ENCODE peak calls at places on chromosome 16, in five cellular contexts. L is H9, Q is IMR-90, I is H1, A is neuronal stem cell. V is an unnamed sample.
A peak's percentile ranks its signal among the peaks of the same experiment; 100 is the strongest.

GRCh38 chr16:25135239-25135878 is 23.8 kb downstream of the LCMT1 start:
- DNase-seq in Q (peak; percentile 83), L (no peak), A (no peak), I (no peak), V (peak; percentile 54)

GRCh38 chr16:90057738-90058173 is 19.4 kb downstream of the PRDM7 start:
- DNase-seq in I (no peak), A (no peak), L (no peak), Q (peak; percentile 90), V (peak; percentile 82)

GRCh38 chr16:65601781-65602180 is 479.9 kb upstream of the CDH11 start:
- DNase-seq in I (no peak), L (no peak), Q (no peak), A (no peak), V (peak; percentile 14)

GRCh38 chr16:14378684-14379467 is 251.2 kb downstream of the PARN start:
- DNase-seq in A (no peak), I (no peak), Q (peak; percentile 58), L (no peak), V (no peak)

GRCh38 chr16:54273566-54273965 is 13.0 kb downstream of the IRX3 start:
- DNase-seq in Q (no peak), I (no peak), L (no peak), A (no peak), V (no peak)

GRCh38 chr16:66161942-66162341 is 204.5 kb upstream of the CDH5 start:
- DNase-seq in I (no peak), L (no peak), A (no peak), Q (no peak), V (no peak)

GRCh38 chr16:17275076-17275732 is 195.6 kb downstream of the XYLT1 start:
- DNase-seq in L (no peak), Q (no peak), A (no peak), I (no peak), V (no peak)

GRCh38 chr16:48311242-48311641 is 63.9 kb upstream of the ABCC11 start:
- DNase-seq in L (no peak), A (no peak), I (no peak), Q (no peak), V (no peak)

GRCh38 chr16:78543066-78543465 is 443.6 kb downstream of the WWOX start:
- DNase-seq in I (no peak), A (no peak), L (no peak), Q (no peak), V (no peak)

GRCh38 chr16:29862383-29862883 is 593 bp downstream of the CDIPT start:
- DNase-seq in I (no peak), L (no peak), A (no peak), Q (no peak), V (peak; percentile 30)

GRCh38 chr16:81035398-81035974 is at the start of gene ATMIN:
- DNase-seq in L (peak; percentile 93), I (peak; percentile 80), Q (peak; percentile 77), A (peak; percentile 89), V (peak; percentile 79)

GRCh38 chr16:2874032-2874431 is 9.0 kb upstream of the FLYWCH2 start:
- DNase-seq in L (no peak), A (no peak), Q (no peak), I (no peak), V (no peak)

GRCh38 chr16:76653390-76654026 is 376.3 kb downstream of the CNTNAP4 start:
- DNase-seq in Q (peak; percentile 28), I (no peak), L (peak; percentile 41), A (peak; percentile 35), V (peak; percentile 69)

GRCh38 chr16:15055141-15056053 is 477 bp downstream of the NTAN1 start:
- DNase-seq in L (no peak), Q (peak; percentile 23), A (no peak), I (no peak), V (peak; percentile 56)

GRCh38 chr16:27223226-27223610 is 19.9 kb downstream of the KDM8 start:
- DNase-seq in L (no peak), I (no peak), Q (no peak), A (no peak), V (no peak)
- H2AK5ac ChIP-seq in L (no peak overlapping the region), I (no peak overlapping the region), Q (peak overlapping the region; percentile 92), A (no peak overlapping the region), V (no peak overlapping the region)

GRCh38 chr16:52034830-52035229 is 512.1 kb downstream of the TOX3 start:
- DNase-seq in A (no peak), I (no peak), L (no peak), Q (no peak), V (no peak)
- H2AFZ ChIP-seq in A (no peak overlapping the region), I (no peak overlapping the region), L (no peak overlapping the region), Q (no peak overlapping the region), V (no peak overlapping the region)

GRCh38 chr16:18789850-18790706 is at the start of gene RPS15A:
- DNase-seq in L (peak; percentile 97), A (peak; percentile 93), I (peak; percentile 94), Q (peak; percentile 98), V (peak; percentile 98)
- H2AK5ac ChIP-seq in L (no peak within 1 kb of the TSS), A (peak within 1 kb of the TSS; percentile 76), I (peak within 1 kb of the TSS; percentile 96), Q (peak within 1 kb of the TSS; percentile 87), V (peak within 1 kb of the TSS; percentile 54)

GRCh38 chr16:60740033-60740696 is 1296.1 kb downstream of the CDH8 start:
- DNase-seq in L (no peak), Q (no peak), I (no peak), A (no peak), V (no peak)
- H2AFZ ChIP-seq in L (no peak overlapping the region), Q (no peak overlapping the region), I (peak overlapping the region; percentile 85), A (no peak overlapping the region), V (no peak overlapping the region)

DNA sequence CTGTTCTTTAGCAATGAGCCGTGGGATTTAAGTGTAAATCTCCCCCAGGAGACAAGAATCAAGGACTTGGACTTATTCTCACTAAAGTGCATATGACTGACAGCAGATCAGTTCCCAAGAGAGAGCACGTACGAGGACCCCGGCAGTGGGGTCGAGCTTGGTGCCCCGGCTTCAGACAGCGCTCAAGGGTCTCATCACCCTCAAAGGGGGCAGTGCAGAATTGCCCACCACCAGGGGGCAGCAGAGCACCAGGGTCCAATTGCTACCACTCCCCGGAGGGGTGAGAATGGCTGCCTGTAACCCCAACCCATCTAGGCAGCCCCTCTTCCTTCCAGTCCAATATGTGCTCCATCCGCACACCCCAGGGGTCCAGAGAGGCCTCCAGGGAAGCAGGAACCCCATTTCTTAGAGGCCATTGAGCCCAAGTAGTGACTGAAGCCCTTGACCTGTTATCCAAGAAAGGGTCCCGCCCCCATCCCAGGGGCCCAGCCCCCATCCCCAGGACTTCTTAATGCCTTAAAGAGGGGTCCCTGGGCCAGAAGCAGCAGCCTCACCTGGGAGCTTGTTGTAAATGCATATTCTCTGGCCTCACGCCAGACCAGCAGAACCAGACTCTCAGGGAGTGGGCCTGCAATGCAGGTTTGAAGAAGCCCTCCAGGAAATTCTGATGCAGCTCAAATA is 86.1 kb downstream of the ZDHHC7 start:
- DNase-seq in L (peak; percentile 69), Q (no peak), I (peak; percentile 29), A (no peak), V (no peak)
- H2AK5ac ChIP-seq in L (no peak overlapping the region), Q (no peak overlapping the region), I (no peak overlapping the region), A (peak overlapping the region; percentile 66), V (no peak overlapping the region)

GRCh38 chr16:5916711-5917191 is 819.2 kb upstream of the EEF2KMT start:
- DNase-seq in I (no peak), L (no peak), A (no peak), Q (no peak), V (no peak)
- H2AFZ ChIP-seq in I (no peak overlapping the region), L (no peak overlapping the region), A (no peak overlapping the region), Q (no peak overlapping the region), V (no peak overlapping the region)

GRCh38 chr16:58265480-58266052 is 29.3 kb downstream of the PRSS54 start:
- DNase-seq in L (no peak), Q (no peak), I (no peak), A (no peak), V (no peak)
- H2AK5ac ChIP-seq in L (no peak overlapping the region), Q (no peak overlapping the region), I (no peak overlapping the region), A (no peak overlapping the region), V (peak overlapping the region; percentile 47)

GRCh38 chr16:73315645-73316044 is 267.7 kb upstream of the ZFHX3 start:
- DNase-seq in I (no peak), L (no peak), A (no peak), Q (no peak), V (no peak)
- H2AFZ ChIP-seq in I (no peak overlapping the region), L (no peak overlapping the region), A (no peak overlapping the region), Q (no peak overlapping the region), V (no peak overlapping the region)

V was measured in mesenchymal stem cell.